ENCODE peak calls at places on chromosome 10, in four cellular contexts. M is caudate nucleus, S is ELF-1, N is GM04504. Q is an unnamed sample.

GRCh38 chr10:25934673-25935139 is 677 bp downstream of the MYO3A start:
- DNase-seq in M (no peak), N (no peak), S (peak; percentile 57), Q (no peak)

GRCh38 chr10:2619472-2619871 is 447.9 kb upstream of the PFKP start:
- DNase-seq in S (no peak), M (no peak), N (no peak), Q (no peak)

GRCh38 chr10:109887272-109887671 is 36.0 kb downstream of the XPNPEP1 start:
- DNase-seq in S (peak; percentile 74), N (no peak), M (no peak), Q (no peak)

GRCh38 chr10:90857635-90858488 is at the start of gene HTR7:
- DNase-seq in N (peak; percentile 13), S (peak; percentile 69), M (peak; percentile 18), Q (no peak)

GRCh38 chr10:132891994-132892393 is 50.4 kb downstream of the CFAP46 start:
- DNase-seq in N (peak; percentile 18), S (no peak), M (no peak), Q (no peak)

GRCh38 chr10:51090190-51090589 is 15.9 kb downstream of the PRKG1 start:
- DNase-seq in S (no peak), M (no peak), N (no peak), Q (no peak)

GRCh38 chr10:101525848-101526247 is 62.2 kb downstream of the POLL start:
- DNase-seq in M (no peak), N (no peak), S (no peak), Q (no peak)

GRCh38 chr10:89156161-89156560 is 51.0 kb downstream of the CH25H start:
- DNase-seq in N (no peak), S (no peak), M (no peak), Q (no peak)

GRCh38 chr10:4212111-4212635 is 427.2 kb upstream of the KLF6 start:
- DNase-seq in N (no peak), M (no peak), S (no peak), Q (no peak)

GRCh38 chr10:80161321-80162084 is 29.0 kb downstream of the PLAC9 start:
- DNase-seq in N (no peak), M (no peak), S (peak; percentile 46), Q (no peak)